ENCODE peak calls at places on chromosomes 6 and 20, in four cellular contexts. O is activated T-cell treated with anti-CD3 and anti-CD28 coated beads, Interleukin-2, amount 50 U/mL, for 48 hours; Q is T-helper 17 cell; K is skeletal muscle cell. A is an unnamed sample.
A peak's percentile ranks its signal among the peaks of the same experiment; 100 is the strongest.

GRCh38 chr6:52598123-52598823 is 21.4 kb upstream of the TRAM2 start:
- DNase-seq in O (peak; percentile 54), Q (no peak), K (no peak), A (peak; percentile 80)

GRCh38 chr6:139423037-139423698 is 48.7 kb upstream of the CITED2 start:
- DNase-seq in O (no peak), Q (no peak), K (no peak), A (no peak)

GRCh38 chr6:125742433-125743120 is 6.9 kb upstream of the HEY2 start:
- DNase-seq in O (no peak), Q (no peak), K (no peak), A (no peak)

GRCh38 chr20:41425180-41425884 is 58.7 kb upstream of the EMILIN3 start:
- DNase-seq in O (no peak), Q (no peak), K (no peak), A (no peak)

GRCh38 chr6:79512014-79512413 is 25.2 kb downstream of the LCA5 start:
- DNase-seq in O (no peak), Q (no peak), K (no peak), A (no peak)

GRCh38 chr20:57877995-57878394 is 168.2 kb upstream of the PMEPA1 start:
- DNase-seq in O (no peak), Q (no peak), K (no peak), A (no peak)

GRCh38 chr6:45049188-45049843 is 278.8 kb upstream of the RUNX2 start:
- DNase-seq in O (no peak), Q (no peak), K (no peak), A (peak; percentile 70)

GRCh38 chr6:47097092-47097945 is 55.2 kb upstream of the ADGRF1 start:
- DNase-seq in O (peak; percentile 42), Q (no peak), K (peak; percentile 47), A (peak; percentile 86)

GRCh38 chr6:4805553-4806307 is 29.5 kb downstream of the CDYL start:
- DNase-seq in O (peak; percentile 47), Q (no peak), K (peak; percentile 24), A (peak; percentile 60)

GRCh38 chr20:63846128-63846771 is 15.0 kb upstream of the ABHD16B start:
- DNase-seq in O (peak; percentile 24), Q (no peak), K (no peak), A (no peak)

GRCh38 chr6:46719099-46719498 is 16.1 kb downstream of the PLA2G7 start:
- DNase-seq in O (no peak), Q (no peak), K (peak; percentile 9), A (no peak)

GRCh38 chr20:32218156-32218900 is 10.6 kb downstream of the POFUT1 start:
- DNase-seq in O (no peak), Q (no peak), K (no peak), A (no peak)

GRCh38 chr20:4898282-4898681 is 103.0 kb downstream of the SLC23A2 start:
- DNase-seq in O (no peak), Q (no peak), K (peak; percentile 64), A (peak; percentile 80)

GRCh38 chr6:114541794-114542193 is 199.0 kb upstream of the HS3ST5 start:
- DNase-seq in O (no peak), Q (no peak), K (no peak), A (no peak)

GRCh38 chr6:107398005-107398404 is 61.4 kb downstream of the PDSS2 start:
- DNase-seq in O (no peak), Q (no peak), K (no peak), A (no peak)

A was measured in H4.